ENCODE peak calls at places on chromosomes 3 and 15, in six cellular contexts. E is transverse colon; Q is CD4-positive, alpha-beta memory T cell; R is brain microvascular endothelial cell; U is kidney; K is heart left ventricle. O is an unnamed sample.

GRCh38 chr15:90582553-90582952 is 52.8 kb downstream of the CRTC3 start:
- DNase-seq in E (no peak), Q (no peak), R (no peak), U (no peak), K (no peak), O (no peak)

GRCh38 chr15:78617131-78617915 is 3.5 kb downstream of the CHRNA3 start:
- DNase-seq in E (no peak), Q (no peak), R (no peak), U (no peak), K (no peak), O (peak)

GRCh38 chr3:66428733-66429132 is 72.1 kb downstream of the LRIG1 start:
- DNase-seq in E (peak), Q (no peak), R (peak), U (peak), K (peak), O (peak)

GRCh38 chr3:187802203-187802927 is 57.1 kb upstream of the BCL6 start:
- DNase-seq in E (no peak), Q (no peak), R (no peak), U (no peak), K (no peak), O (no peak)

GRCh38 chr15:71747128-71748083 is 62.9 kb upstream of the NR2E3 start:
- DNase-seq in E (no peak), Q (no peak), R (peak), U (no peak), K (no peak), O (peak)

GRCh38 chr15:66253643-66254363 is at the start of gene MEGF11:
- DNase-seq in E (peak), Q (no peak), R (no peak), U (no peak), K (no peak), O (peak)

GRCh38 chr15:82850242-82850591 is 40.8 kb downstream of the WHAMM start:
- DNase-seq in E (no peak), Q (no peak), R (no peak), U (no peak), K (no peak), O (no peak)

GRCh38 chr15:66840615-66841014 is 138.6 kb downstream of the SMAD6 start:
- DNase-seq in E (no peak), Q (no peak), R (no peak), U (no peak), K (no peak), O (no peak)

GRCh38 chr3:141426404-141427034 is 58.2 kb downstream of the ZBTB38 start:
- DNase-seq in E (peak), Q (no peak), R (peak), U (peak), K (peak), O (no peak)

GRCh38 chr3:63351159-63352007 is 73.3 kb downstream of the SYNPR start:
- DNase-seq in E (no peak), Q (no peak), R (peak), U (no peak), K (no peak), O (peak)

GRCh38 chr3:10529809-10530208 is 24.4 kb upstream of the ATP2B2 start:
- DNase-seq in E (no peak), Q (no peak), R (no peak), U (no peak), K (no peak), O (no peak)

GRCh38 chr3:186922790-186923189 is 7.5 kb upstream of the ST6GAL1 start:
- DNase-seq in E (no peak), Q (no peak), R (no peak), U (no peak), K (no peak), O (peak)

GRCh38 chr3:119600732-119601131 is 3.0 kb downstream of the PLA1A start:
- DNase-seq in E (no peak), Q (no peak), R (no peak), U (no peak), K (peak), O (no peak)

GRCh38 chr3:109339186-109339585 is 1.8 kb upstream of the DPPA4 start:
- DNase-seq in E (no peak), Q (no peak), R (no peak), U (no peak), K (no peak), O (no peak)

GRCh38 chr3:141273700-141274410 is 42.2 kb downstream of the PXYLP1 start:
- DNase-seq in E (no peak), Q (no peak), R (no peak), U (no peak), K (no peak), O (no peak)

GRCh38 chr15:74322558-74323180 is 44.8 kb downstream of the CYP11A1 start:
- DNase-seq in E (peak), Q (peak), R (peak), U (peak), K (peak), O (peak)

GRCh38 chr15:58065445-58066041 is at the start of gene ALDH1A2:
- DNase-seq in E (peak), Q (no peak), R (no peak), U (peak), K (peak), O (peak)

GRCh38 chr3:110881069-110881468 is 190.5 kb upstream of the NECTIN3 start:
- DNase-seq in E (peak), Q (no peak), R (peak), U (peak), K (peak), O (peak)

GRCh38 chr15:70299931-70300858 is 202.5 kb upstream of the TLE3 start:
- DNase-seq in E (peak), Q (peak), R (no peak), U (no peak), K (no peak), O (no peak)

DNA sequence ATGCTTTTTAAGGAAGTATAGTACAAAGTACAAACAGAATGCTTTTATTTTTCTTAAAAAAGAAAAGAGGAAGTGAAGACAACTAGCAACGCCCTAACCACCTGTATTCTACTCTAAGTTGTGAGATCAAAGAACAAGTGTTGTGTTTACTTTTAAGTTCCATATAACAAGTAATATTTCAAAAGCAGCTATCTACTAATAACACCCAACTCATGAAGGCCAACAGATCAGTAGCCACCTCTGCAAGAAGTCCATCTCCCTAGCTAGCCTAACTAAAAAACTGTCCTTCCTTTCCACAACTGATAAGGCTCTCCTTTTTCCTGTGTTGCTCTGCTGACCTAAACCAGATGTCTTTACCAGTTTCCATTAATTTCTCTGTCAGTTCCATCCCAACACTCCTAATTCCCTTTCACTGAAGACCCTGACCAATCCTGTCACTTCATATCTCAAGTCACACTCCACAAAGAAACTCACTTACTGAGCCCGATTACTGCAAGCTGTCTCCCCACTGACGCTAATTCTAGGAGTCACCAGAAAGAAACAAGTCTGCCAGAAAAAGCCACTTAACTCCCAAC is 26.9 kb downstream of the PHC3 start:
- DNase-seq in E (no peak), Q (no peak), R (no peak), U (no peak), K (no peak), O (no peak)
- H3K27ac ChIP-seq in E (peak), Q (peak), R (no peak), U (no peak), K (no peak), O (no peak)

DNA sequence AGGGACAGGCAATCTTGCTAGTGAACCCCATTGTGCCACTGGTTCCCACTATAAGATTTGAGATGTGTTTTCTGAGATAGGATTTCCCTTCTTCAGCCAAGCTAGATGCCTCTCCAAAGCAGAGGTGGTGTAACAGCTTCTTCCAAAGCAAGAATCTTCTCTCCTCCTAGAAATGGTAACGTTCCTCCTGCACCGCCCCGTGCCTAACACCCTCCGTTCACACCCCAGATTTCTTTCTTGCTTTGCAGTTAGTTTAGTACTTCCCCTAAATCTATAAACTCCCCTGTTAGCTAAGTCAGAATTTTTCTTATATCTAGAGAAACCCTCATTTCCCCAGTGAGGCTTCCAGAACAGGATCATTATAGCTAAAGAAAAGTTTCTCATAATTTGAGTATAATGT is 617.6 kb upstream of the MDFIC2 start:
- DNase-seq in E (no peak), Q (no peak), R (no peak), U (no peak), K (no peak), O (no peak)
- H3K27ac ChIP-seq in E (no peak), Q (no peak), R (no peak), U (no peak), K (no peak), O (no peak)

GRCh38 chr3:99764377-99764776 is 53.3 kb upstream of the CMSS1 start:
- DNase-seq in E (no peak), Q (no peak), R (no peak), U (no peak), K (no peak), O (no peak)

GRCh38 chr3:99765042-99765942 is 52.4 kb upstream of the CMSS1 start:
- DNase-seq in E (no peak), Q (no peak), R (peak), U (no peak), K (no peak), O (no peak)

GRCh38 chr3:99768126-99768525 is 49.5 kb upstream of the CMSS1 start:
- DNase-seq in E (no peak), Q (no peak), R (no peak), U (no peak), K (no peak), O (no peak)

GRCh38 chr3:99768808-99769501 is 48.7 kb upstream of the CMSS1 start:
- DNase-seq in E (no peak), Q (no peak), R (no peak), U (no peak), K (no peak), O (no peak)

GRCh38 chr3:99767341-99767740 is 50.3 kb upstream of the CMSS1 start:
- DNase-seq in E (no peak), Q (no peak), R (no peak), U (no peak), K (no peak), O (no peak)
- H3K27ac ChIP-seq in E (no peak), Q (no peak), R (no peak), U (no peak), K (no peak), O (no peak)

DNA sequence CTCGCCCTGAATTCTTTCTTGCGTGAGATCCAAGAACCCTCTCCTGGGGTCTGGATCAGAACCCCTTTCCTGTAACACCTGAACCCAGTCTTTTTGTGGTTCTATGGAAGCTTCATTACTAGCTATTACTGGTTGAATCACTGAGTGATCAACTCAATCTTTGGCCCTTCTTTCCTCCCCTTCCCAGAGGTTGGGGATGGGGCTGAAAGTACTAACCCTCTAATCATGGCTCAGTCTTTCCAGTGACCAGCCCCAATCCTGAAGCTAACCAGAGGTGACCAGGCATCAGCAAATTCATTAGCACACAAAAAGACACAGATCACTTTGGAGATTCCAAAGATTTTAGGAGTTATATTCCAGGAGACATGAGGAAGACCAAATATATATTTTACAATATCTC is 39.5 kb downstream of the HERC1 start:
- DNase-seq in E (no peak), Q (no peak), R (no peak), U (no peak), K (no peak), O (no peak)
- H3K27ac ChIP-seq in E (no peak), Q (no peak), R (no peak), U (no peak), K (no peak), O (no peak)